ENCODE peak calls at places on chromosomes 2 and 18, in four cellular contexts. N is IMR-90, F is substantia nigra, Y is AG04450. B is an unnamed sample.

GRCh38 chr2:52916976-52917375 is 850.6 kb upstream of the CHAC2 start:
- DNase-seq in N (no peak), Y (no peak), F (no peak), B (no peak)

GRCh38 chr2:182949572-182950189 is 83.2 kb upstream of the FRZB start:
- DNase-seq in Y (no peak), N (peak), F (no peak), B (no peak)

GRCh38 chr2:97931851-97932211 is 63.9 kb downstream of the TMEM131 start:
- DNase-seq in F (no peak), N (no peak), Y (no peak), B (no peak)

GRCh38 chr2:46737577-46737976 is 178.0 kb downstream of the MCFD2 start:
- DNase-seq in Y (no peak), N (peak), F (no peak), B (peak)

GRCh38 chr18:3721771-3722661 is 272.0 kb downstream of the TGIF1 start:
- DNase-seq in F (no peak), Y (no peak), N (no peak), B (no peak)

GRCh38 chr18:34322365-34323289 is 97.9 kb upstream of the NOL4 start:
- DNase-seq in N (peak), Y (peak), F (no peak), B (no peak)

GRCh38 chr2:174593574-174594203 is 3.9 kb downstream of the WIPF1 start:
- DNase-seq in Y (no peak), F (no peak), N (peak), B (no peak)

GRCh38 chr18:5868218-5868904 is 27.0 kb downstream of the TMEM200C start:
- DNase-seq in N (peak), F (peak), Y (peak), B (peak)

GRCh38 chr18:59140287-59140885 is 702 bp downstream of the SEC11C start:
- DNase-seq in Y (no peak), N (peak), F (no peak), B (peak)

GRCh38 chr2:121372756-121373353 is 87.9 kb upstream of the TFCP2L1 start:
- DNase-seq in N (no peak), F (no peak), Y (no peak), B (no peak)

GRCh38 chr2:23594079-23594494 is 209.1 kb downstream of the KLHL29 start:
- DNase-seq in F (no peak), N (no peak), Y (no peak), B (no peak)

GRCh38 chr2:25276569-25277465 is 64.9 kb downstream of the DNMT3A start:
- DNase-seq in N (no peak), F (no peak), Y (no peak), B (no peak)

DNA sequence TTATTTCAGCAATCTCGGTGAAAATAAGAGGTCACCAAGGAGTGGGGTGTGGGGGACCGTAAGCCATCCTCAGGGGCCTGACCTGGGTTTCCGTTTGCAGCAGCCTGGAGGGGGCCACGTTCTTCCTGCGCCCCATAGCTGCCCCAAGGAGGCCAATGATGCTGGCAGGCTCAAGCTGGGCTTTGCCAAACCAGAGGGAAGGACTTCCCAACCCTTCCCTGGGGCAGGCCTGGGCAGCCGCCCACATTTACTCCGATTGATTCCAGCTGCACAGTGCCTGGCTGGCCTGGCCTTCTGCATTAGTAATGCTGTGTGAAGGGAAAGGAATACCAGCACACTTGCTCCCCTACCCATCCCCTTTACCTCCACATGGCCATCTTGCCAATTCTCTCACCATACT is 360.6 kb upstream of the SLC14A2 start:
- DNase-seq in N (no peak), F (peak), Y (no peak), B (no peak)
- H3K27ac ChIP-seq in N (peak), F (no peak), Y (peak), B (no peak)

DNA sequence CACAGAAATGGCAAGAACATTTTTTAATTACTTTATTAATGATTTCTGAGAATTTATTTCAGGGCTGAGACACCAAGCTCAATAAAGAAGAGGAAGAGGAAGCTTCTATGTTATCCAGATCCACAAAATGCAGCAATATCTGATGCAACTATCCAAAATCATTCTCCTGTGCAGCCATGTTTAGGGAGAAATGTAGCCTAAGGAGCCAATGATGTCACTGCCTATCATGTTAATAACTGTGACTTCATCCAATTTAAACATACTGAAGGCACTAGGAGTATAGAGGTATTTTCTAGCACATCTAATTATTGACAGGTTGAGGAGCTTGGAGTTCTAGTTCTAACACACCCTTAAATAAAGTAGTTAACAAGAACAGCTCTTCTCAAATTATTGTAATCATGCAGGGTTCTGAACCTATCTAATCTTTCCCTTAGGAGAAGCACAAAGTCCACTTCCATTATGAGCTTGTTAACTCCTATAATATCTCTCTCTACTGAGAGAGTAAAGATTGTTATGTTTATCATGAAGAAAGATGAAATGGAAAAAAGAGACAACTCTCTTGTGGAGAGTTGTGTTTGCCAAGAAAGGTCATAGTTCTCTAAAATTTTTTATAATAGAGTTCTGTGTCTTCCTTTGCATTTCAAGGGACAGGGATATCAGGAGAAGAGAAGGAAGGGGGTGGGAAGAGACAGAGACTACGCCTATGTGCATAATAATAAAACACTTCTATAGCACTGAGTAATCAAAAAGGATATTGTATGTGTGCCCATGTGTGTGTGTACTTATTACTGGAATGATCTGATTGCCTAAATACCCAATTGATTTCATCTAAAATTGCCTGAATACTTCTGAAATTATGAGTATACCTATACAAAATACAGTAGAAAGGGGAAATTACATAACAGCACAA is 804.0 kb upstream of the ACVR2A start:
- DNase-seq in N (no peak), Y (no peak), F (no peak), B (no peak)
- H3K27ac ChIP-seq in N (no peak), Y (no peak), F (no peak), B (no peak)

DNA sequence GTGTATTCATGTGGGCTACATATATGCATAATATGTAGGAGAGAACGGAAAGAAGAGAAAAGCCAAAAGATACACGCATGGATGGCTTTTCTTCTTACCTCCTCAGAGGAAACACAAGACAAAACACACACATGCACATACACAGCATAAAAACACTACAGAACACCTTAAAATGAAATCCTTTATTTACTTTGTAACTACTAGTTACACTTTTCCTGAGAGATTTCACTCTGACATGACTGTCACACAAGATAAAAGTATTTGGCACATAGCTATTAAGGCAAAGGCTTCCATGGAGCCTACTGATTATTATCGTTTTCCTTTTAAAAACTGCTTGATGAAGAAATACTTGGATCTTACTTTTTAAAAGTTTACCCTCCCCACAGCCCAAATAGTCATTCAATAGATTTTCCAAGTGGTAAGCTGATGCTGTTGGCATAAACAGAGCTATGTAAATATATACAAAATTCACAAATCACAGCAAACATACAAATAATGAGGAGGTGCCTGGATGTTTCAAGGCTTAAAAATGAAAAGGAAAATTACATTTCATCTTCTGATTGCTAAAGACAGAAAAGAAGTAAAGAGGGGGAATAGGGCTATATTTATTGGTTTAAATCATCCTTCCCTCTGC is 8.6 kb downstream of the ZEB2 start:
- DNase-seq in Y (no peak), F (no peak), N (no peak), B (no peak)
- H3K27ac ChIP-seq in Y (no peak), F (peak), N (peak), B (no peak)

DNA sequence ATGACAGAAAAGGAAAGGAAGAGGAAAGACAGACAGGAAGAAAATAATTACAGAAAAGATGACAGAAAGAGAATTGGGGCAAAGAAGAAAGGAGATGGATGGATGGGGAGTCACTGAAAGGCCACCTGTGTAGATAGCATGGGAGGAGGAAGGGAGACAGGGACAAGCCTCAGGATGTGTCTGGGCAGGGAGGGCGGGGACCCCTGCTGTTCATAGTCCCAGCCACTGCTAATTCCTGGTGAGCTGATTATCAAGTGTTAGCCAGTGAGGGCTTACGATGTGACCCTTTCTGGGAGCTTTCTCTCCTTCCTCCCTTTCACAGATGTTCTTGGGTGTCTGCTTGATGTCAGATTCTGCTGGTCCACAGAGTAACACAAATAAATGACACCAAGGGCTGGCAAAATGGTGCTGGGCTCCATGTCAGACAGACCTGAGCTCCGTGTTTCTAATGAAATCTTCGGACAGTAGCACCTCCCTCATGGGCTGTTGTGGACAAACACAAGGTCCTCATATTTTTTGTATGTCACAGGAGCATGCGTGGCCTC is 13.6 kb downstream of the FHOD3 start:
- DNase-seq in F (no peak), N (no peak), Y (no peak), B (no peak)
- H3K27ac ChIP-seq in F (no peak), N (no peak), Y (no peak), B (no peak)

GRCh38 chr2:193843675-193844074 is 1648.9 kb upstream of the TMEFF2 start:
- DNase-seq in N (no peak), Y (no peak), F (no peak), B (no peak)

GRCh38 chr2:193845604-193846003 is 1650.9 kb upstream of the TMEFF2 start:
- DNase-seq in Y (no peak), N (no peak), F (no peak), B (no peak)

GRCh38 chr2:193847140-193847539 is 1652.4 kb upstream of the TMEFF2 start:
- DNase-seq in F (no peak), Y (no peak), N (no peak), B (no peak)

GRCh38 chr2:193847991-193848390 is 1653.3 kb upstream of the TMEFF2 start:
- DNase-seq in N (no peak), F (no peak), Y (no peak), B (no peak)
- H3K27ac ChIP-seq in N (no peak), F (no peak), Y (no peak), B (no peak)

GRCh38 chr2:127634626-127635379 is 11.2 kb upstream of the GPR17 start:
- DNase-seq in N (no peak), Y (no peak), F (no peak), B (no peak)

GRCh38 chr2:127635380-127636237 is 10.3 kb upstream of the GPR17 start:
- DNase-seq in Y (no peak), F (no peak), N (no peak), B (no peak)

GRCh38 chr2:127637725-127638252 is 8.2 kb upstream of the GPR17 start:
- DNase-seq in N (peak), Y (peak), F (no peak), B (peak)

GRCh38 chr2:127637236-127637630 is 8.7 kb upstream of the GPR17 start:
- DNase-seq in F (no peak), N (no peak), Y (no peak), B (no peak)

DNA sequence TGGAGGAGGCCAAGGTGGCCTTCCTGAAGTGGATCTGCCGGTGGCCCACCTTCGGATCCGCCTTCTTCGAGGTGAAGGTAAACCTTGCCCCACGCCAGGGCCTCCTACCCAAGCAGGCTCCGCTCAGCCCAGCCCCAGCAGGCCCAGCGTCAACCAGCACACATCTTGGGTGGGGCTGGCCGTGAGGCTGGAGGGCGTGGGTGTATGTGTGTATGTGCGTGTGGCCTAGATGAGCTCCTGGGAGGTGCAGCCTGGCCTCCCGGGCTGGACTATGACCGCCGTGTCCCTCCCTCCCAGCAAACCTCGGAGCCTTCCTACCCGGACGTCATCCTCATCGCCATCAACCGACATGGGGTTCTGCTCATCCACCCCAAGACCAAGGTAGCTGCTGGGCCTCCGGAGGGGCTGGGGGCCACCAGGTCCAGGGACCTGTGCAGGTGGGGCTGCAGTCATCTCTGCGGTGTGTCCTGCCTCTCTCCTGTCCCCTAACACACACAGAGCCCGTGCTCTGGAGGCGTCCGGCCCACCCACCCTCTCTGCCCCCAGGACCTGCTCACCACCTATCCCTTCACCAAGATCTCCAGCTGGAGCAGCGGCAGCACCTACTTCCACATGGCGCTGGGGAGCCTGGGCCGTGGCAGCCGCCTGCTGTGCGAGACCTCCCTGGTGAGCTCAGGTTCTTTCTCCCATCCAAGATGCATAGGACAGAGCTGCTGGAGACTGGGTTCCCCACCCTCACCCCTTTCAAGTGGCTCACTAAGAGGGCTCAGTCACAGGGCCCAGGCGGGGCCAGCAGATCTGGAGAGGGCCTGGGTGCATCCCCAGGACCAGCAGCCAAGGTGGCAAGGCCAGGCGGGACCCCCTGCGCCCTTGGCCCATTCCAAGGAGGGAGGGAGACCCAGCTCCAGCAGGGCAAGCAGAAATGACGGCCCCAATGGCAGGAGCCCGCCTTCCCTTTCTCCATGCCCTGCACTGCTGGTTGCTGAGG is 9.4 kb upstream of the GPR17 start:
- DNase-seq in Y (no peak), F (no peak), N (no peak), B (no peak)
- H3K27ac ChIP-seq in Y (no peak), F (no peak), N (peak), B (no peak)

GRCh38 chr18:75167759-75168211 is 41.2 kb downstream of the PTGR3 start:
- DNase-seq in F (no peak), Y (no peak), N (peak), B (no peak)
- H3K27ac ChIP-seq in F (no peak), Y (no peak), N (no peak), B (no peak)

GRCh38 chr18:10420561-10421352 is 33.7 kb upstream of the APCDD1 start:
- DNase-seq in F (no peak), N (peak), Y (no peak), B (peak)
- H3K27ac ChIP-seq in F (no peak), N (no peak), Y (no peak), B (peak)

DNA sequence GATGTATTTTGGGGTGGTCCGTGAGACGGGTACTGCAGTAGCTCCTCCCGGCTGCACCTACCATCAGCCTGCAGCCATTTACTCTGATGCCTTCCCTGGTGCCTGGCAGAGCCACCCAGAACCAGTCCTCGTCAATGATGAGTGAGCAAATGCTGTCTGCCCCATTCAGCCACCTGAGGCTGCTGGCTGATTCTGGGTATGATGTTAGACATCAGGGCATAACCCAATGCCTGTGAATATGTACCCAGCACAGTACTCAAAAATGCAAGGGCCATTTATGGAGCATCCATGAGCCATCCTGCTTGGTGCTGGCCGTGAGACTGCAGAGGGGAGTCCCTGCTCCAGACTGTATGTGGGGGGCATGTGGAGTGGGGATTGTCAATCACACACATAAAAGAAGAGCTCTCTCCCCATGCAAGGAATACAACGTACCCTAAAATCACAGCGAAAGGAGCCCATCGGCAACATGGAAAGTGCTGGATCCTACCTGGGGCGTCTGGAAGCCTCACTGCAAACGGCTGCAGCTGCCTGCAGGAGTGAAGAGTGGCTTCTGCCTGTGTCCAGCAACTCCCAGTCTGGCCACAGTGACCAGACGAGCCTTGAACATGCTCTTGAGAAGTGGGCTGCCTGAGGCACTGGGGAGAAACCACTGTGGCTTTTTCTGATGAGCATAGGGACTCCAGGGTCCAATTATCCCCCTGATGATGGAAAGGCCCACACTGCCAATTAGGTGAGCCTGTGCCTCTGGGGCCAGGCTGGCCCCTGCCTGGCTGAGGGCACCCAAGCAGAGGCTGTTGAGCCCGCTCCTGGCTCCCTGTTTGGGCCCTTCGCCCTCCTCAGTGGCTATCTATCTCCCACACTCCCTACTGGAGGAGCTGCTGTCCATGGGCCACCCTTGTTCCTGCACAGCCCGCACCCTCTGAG is 2.4 kb upstream of the OR6B2 start:
- DNase-seq in N (no peak), F (no peak), Y (no peak), B (no peak)
- H3K27ac ChIP-seq in N (no peak), F (no peak), Y (no peak), B (no peak)

GRCh38 chr2:138364554-138365162 is 136.9 kb upstream of the SPOPL start:
- DNase-seq in Y (no peak), F (no peak), N (peak), B (no peak)

GRCh38 chr2:138369856-138370255 is 131.7 kb upstream of the SPOPL start:
- DNase-seq in F (no peak), N (no peak), Y (no peak), B (no peak)

DNA sequence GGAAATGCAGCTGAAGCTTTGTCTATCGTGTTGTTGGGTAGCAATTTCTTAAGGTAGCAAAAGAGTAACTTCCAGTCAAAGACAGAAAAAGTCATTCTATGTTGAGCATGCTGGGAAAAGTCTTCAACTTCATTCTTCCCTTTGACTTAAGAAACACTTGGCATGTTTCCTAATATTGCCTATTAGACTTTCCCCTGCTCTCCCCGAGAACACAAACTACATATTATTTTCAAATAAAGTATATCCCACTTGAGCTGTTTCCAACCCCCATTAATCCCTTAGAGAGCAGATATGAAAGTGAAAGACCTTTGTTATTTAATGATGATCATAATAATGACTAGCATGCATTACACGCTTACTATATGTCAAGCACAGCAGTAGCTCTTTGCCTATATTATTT is 136.0 kb upstream of the SPOPL start:
- DNase-seq in Y (no peak), N (no peak), F (no peak), B (no peak)
- H3K27ac ChIP-seq in Y (no peak), N (no peak), F (no peak), B (no peak)

B was measured in keratinocyte.